ENCODE peak calls at places on chromosomes 12 and 14, in seven cellular contexts. G, M, R, C, K, A and U are unnamed samples.
A peak's percentile ranks its signal among the peaks of the same experiment; 100 is the strongest.

GRCh38 chr12:113048716-113049127 is 7.8 kb upstream of the DTX1 start:
- DNase-seq in G (peak; percentile 76), M (peak; percentile 59), R (no peak), C (peak; percentile 68), K (peak; percentile 64), A (peak; percentile 82), U (peak; percentile 71)

GRCh38 chr12:83145325-83145724 is 458.6 kb downstream of the TMTC2 start:
- DNase-seq in G (no peak), M (no peak), R (no peak), C (peak; percentile 19), K (peak; percentile 6), A (no peak), U (no peak)

GRCh38 chr14:90732723-90733122 is 83.5 kb downstream of the TTC7B start:
- DNase-seq in G (no peak), M (no peak), R (no peak), C (no peak), K (no peak), A (no peak), U (no peak)

GRCh38 chr14:104281768-104282301 is 143.4 kb downstream of the KIF26A start:
- DNase-seq in G (no peak), M (peak; percentile 51), R (no peak), C (peak; percentile 3), K (no peak), A (peak; percentile 45), U (peak; percentile 66)

GRCh38 chr12:26870491-26871419 is 37.8 kb upstream of the ITPR2 start:
- DNase-seq in G (no peak), M (peak; percentile 19), R (no peak), C (peak; percentile 96), K (peak; percentile 83), A (no peak), U (peak; percentile 47)

GRCh38 chr14:55221186-55221585 is 29.8 kb upstream of the DLGAP5 start:
- DNase-seq in G (no peak), M (no peak), R (no peak), C (no peak), K (no peak), A (no peak), U (no peak)

GRCh38 chr12:750356-751191 is 1.8 kb upstream of the WNK1 start:
- DNase-seq in G (no peak), M (no peak), R (no peak), C (no peak), K (no peak), A (no peak), U (no peak)

GRCh38 chr12:82730832-82731497 is 44.3 kb downstream of the TMTC2 start:
- DNase-seq in G (no peak), M (no peak), R (no peak), C (no peak), K (no peak), A (no peak), U (no peak)

GRCh38 chr12:47145188-47145587 is 65.4 kb upstream of the AMIGO2 start:
- DNase-seq in G (no peak), M (no peak), R (no peak), C (no peak), K (no peak), A (no peak), U (no peak)

GRCh38 chr14:36997843-36998242 is 174.6 kb downstream of the SLC25A21 start:
- DNase-seq in G (no peak), M (no peak), R (no peak), C (no peak), K (no peak), A (no peak), U (no peak)

GRCh38 chr14:70013269-70013873 is 134.2 kb downstream of the SMOC1 start:
- DNase-seq in G (peak; percentile 62), M (peak; percentile 52), R (no peak), C (peak; percentile 70), K (peak; percentile 58), A (peak; percentile 54), U (peak; percentile 56)

GRCh38 chr12:2796187-2796663 is 1.5 kb downstream of the FKBP4 start:
- DNase-seq in G (no peak), M (no peak), R (no peak), C (peak; percentile 32), K (no peak), A (no peak), U (peak; percentile 47)

GRCh38 chr14:50943261-50943942 is 881 bp downstream of the PYGL start:
- DNase-seq in G (no peak), M (peak; percentile 58), R (no peak), C (peak; percentile 50), K (peak; percentile 62), A (peak; percentile 59), U (peak; percentile 63)

GRCh38 chr12:101957251-101957650 is 79.9 kb downstream of the DRAM1 start:
- DNase-seq in G (no peak), M (no peak), R (no peak), C (no peak), K (no peak), A (no peak), U (no peak)

GRCh38 chr12:1629338-1630080 is 478 bp downstream of the WNT5B start:
- DNase-seq in G (peak; percentile 61), M (peak; percentile 37), R (no peak), C (peak; percentile 23), K (no peak), A (no peak), U (peak; percentile 52)

GRCh38 chr12:12791756-12792346 is 6.4 kb downstream of the APOLD1 start:
- DNase-seq in G (peak; percentile 61), M (no peak), R (no peak), C (peak; percentile 36), K (peak; percentile 43), A (no peak), U (no peak)

GRCh38 chr14:54894995-54895394 is 7.6 kb downstream of the GCH1 start:
- DNase-seq in G (no peak), M (no peak), R (no peak), C (no peak), K (no peak), A (no peak), U (no peak)

GRCh38 chr12:27236498-27236897 is 7.6 kb upstream of the STK38L start:
- DNase-seq in G (no peak), M (no peak), R (no peak), C (no peak), K (no peak), A (no peak), U (peak; percentile 34)

GRCh38 chr12:20128926-20129325 is 239.4 kb upstream of the PDE3A start:
- DNase-seq in G (no peak), M (no peak), R (no peak), C (no peak), K (no peak), A (no peak), U (no peak)

GRCh38 chr14:53278602-53279506 is 125.7 kb upstream of the DDHD1 start:
- DNase-seq in G (no peak), M (no peak), R (no peak), C (no peak), K (no peak), A (no peak), U (no peak)

GRCh38 chr14:23320584-23321571 is at the start of gene PABPN1:
- DNase-seq in G (peak; percentile 99), M (peak; percentile 100), R (peak; percentile 97), C (peak; percentile 99), K (peak; percentile 100), A (peak; percentile 100), U (peak; percentile 100)

GRCh38 chr12:117685115-117685926 is 283.5 kb downstream of the KSR2 start:
- DNase-seq in G (peak; percentile 42), M (peak; percentile 66), R (no peak), C (peak; percentile 77), K (peak; percentile 6), A (peak; percentile 66), U (peak; percentile 80)

GRCh38 chr14:83988274-83988673 is 1541.7 kb upstream of the FLRT2 start:
- DNase-seq in G (no peak), M (no peak), R (no peak), C (peak; percentile 22), K (no peak), A (no peak), U (no peak)

GRCh38 chr12:25241171-25242020 is 9.3 kb downstream of the KRAS start:
- DNase-seq in G (no peak), M (no peak), R (no peak), C (no peak), K (no peak), A (no peak), U (no peak)

GRCh38 chr12:25236626-25237025 is 14.1 kb downstream of the KRAS start:
- DNase-seq in G (no peak), M (no peak), R (no peak), C (no peak), K (no peak), A (no peak), U (no peak)

GRCh38 chr12:25236190-25236589 is 14.5 kb downstream of the KRAS start:
- DNase-seq in G (no peak), M (no peak), R (no peak), C (no peak), K (no peak), A (no peak), U (no peak)
- H3K36me3 ChIP-seq in G (peaks cover 17% of the 10 kb centered on the region), M (no peaks in the 10 kb centered on the region), R (no peaks in the 10 kb centered on the region), C (peaks cover 4% of the 10 kb centered on the region), K (no peaks in the 10 kb centered on the region), A (no peaks in the 10 kb centered on the region), U (no peaks in the 10 kb centered on the region)

GRCh38 chr14:63045234-63045611 is at the start of gene KCNH5:
- DNase-seq in G (peak; percentile 78), M (no peak), R (no peak), C (peak; percentile 52), K (peak; percentile 4), A (no peak), U (no peak)
- TF ChIP-seq CTCF in G (peak; percentile 15), M (no peak), R (no peak), C (no peak), K (no peak), A (no peak), U (no peak)

GRCh38 chr12:49089831-49090773 is 4.5 kb downstream of the DHH start:
- DNase-seq in G (peak; percentile 24), M (no peak), R (no peak), C (peak; percentile 28), K (peak; percentile 11), A (peak; percentile 58), U (no peak)

GRCh38 chr12:49092816-49093406 is 1.7 kb downstream of the DHH start:
- DNase-seq in G (no peak), M (no peak), R (no peak), C (no peak), K (no peak), A (no peak), U (no peak)

GRCh38 chr12:49092086-49092815 is 2.4 kb downstream of the DHH start:
- DNase-seq in G (peak; percentile 77), M (no peak), R (no peak), C (peak; percentile 38), K (peak; percentile 14), A (peak; percentile 71), U (no peak)

GRCh38 chr12:49091056-49091835 is 3.4 kb downstream of the DHH start:
- DNase-seq in G (no peak), M (no peak), R (no peak), C (no peak), K (no peak), A (no peak), U (no peak)

DNA sequence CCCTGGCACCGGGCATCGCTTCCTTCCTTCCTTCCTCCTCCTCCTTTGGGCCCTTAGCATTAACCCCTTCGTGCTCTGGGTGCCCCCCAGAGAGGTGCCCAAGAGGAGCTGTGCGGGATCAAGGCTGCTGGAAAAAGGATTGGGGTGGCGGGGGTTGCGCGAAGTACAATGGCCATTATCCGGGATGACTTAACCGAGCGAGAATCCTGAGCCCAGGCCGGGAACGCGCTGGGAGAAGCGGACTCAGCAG is 2.8 kb downstream of the DHH start:
- DNase-seq in G (no peak), M (no peak), R (no peak), C (no peak), K (no peak), A (no peak), U (no peak)
- H3K27me3 ChIP-seq in G (peaks cover 50% of the 10 kb centered on the region), M (peaks cover 67% of the 10 kb centered on the region), R (peaks cover 38% of the 10 kb centered on the region), C (peaks cover 6% of the 10 kb centered on the region), K (peaks cover 12% of the 10 kb centered on the region), A (peaks cover 49% of the 10 kb centered on the region), U (peaks cover 61% of the 10 kb centered on the region)

GRCh38 chr14:73724696-73725095 is 10.5 kb upstream of the PNMA1 start:
- DNase-seq in G (no peak), M (no peak), R (no peak), C (no peak), K (no peak), A (no peak), U (no peak)
- H3K36me3 ChIP-seq in G (peaks cover 66% of the 10 kb centered on the region), M (peaks cover 51% of the 10 kb centered on the region), R (peaks cover 65% of the 10 kb centered on the region), C (peaks cover 35% of the 10 kb centered on the region), K (peaks cover 64% of the 10 kb centered on the region), A (no peaks in the 10 kb centered on the region), U (peaks cover 45% of the 10 kb centered on the region)